ENCODE peak calls at places on chromosomes 12 and 14, in seven cellular contexts. G is stimulated activated CD8-positive, alpha-beta memory T cell treated with anti-CD3 and anti-CD28 coated beads, Interleukin-7, amount 100 ng/mL, for 1 hour; K is NCI-H510A treated with DMSO at 0.1 percent for 48 hours; M is NCI-H345; O is retina; P is ELR; F is progenitor cell of endocrine pancreas. C is an unnamed sample.
A peak's percentile ranks its signal among the peaks of the same experiment; 100 is the strongest.

GRCh38 chr12:124829008-124829707 is 34.5 kb downstream of the SCARB1 start:
- DNase-seq in G (no peak), M (no peak), P (peak; percentile 98), F (no peak), O (no peak), K (no peak), C (no peak)

GRCh38 chr14:61280526-61281185 is 482 bp downstream of the TMEM30B start:
- DNase-seq in F (peak; percentile 57), G (peak; percentile 68), K (peak; percentile 74), M (peak; percentile 71), O (peak; percentile 91), P (no peak), C (peak; percentile 83)

GRCh38 chr12:10065241-10065640 is 33.5 kb downstream of the CLEC1A start:
- DNase-seq in K (no peak), P (no peak), M (no peak), G (no peak), F (no peak), O (no peak), C (no peak)

GRCh38 chr14:34883954-34884353 is 8.8 kb upstream of the BAZ1A start:
- DNase-seq in G (no peak), F (no peak), P (no peak), M (no peak), O (no peak), K (no peak), C (no peak)

GRCh38 chr12:124655317-124656213 is 88.2 kb upstream of the NCOR2 start:
- DNase-seq in M (peak; percentile 63), F (no peak), O (peak; percentile 92), K (peak; percentile 31), G (no peak), P (peak; percentile 60), C (peak; percentile 93)

GRCh38 chr12:13208533-13209278 is 12.2 kb downstream of the EMP1 start:
- DNase-seq in F (no peak), P (peak; percentile 60), O (peak; percentile 42), G (no peak), K (no peak), M (peak; percentile 2), C (peak; percentile 52)

GRCh38 chr12:93451423-93452158 is 9.8 kb upstream of the UBE2N start:
- DNase-seq in G (no peak), F (no peak), M (no peak), O (no peak), P (no peak), K (no peak), C (no peak)

GRCh38 chr14:45664668-45665356 is 411.8 kb upstream of the MIS18BP1 start:
- DNase-seq in F (no peak), P (peak; percentile 22), K (no peak), O (no peak), G (no peak), M (peak; percentile 2), C (no peak)

GRCh38 chr14:50092006-50092555 is 24.3 kb downstream of the VCPKMT start:
- DNase-seq in K (no peak), G (no peak), M (no peak), O (no peak), P (no peak), F (no peak), C (no peak)

GRCh38 chr12:24964342-24964741 is 15.4 kb upstream of the BCAT1 start:
- DNase-seq in G (no peak), M (no peak), O (no peak), F (no peak), P (no peak), K (no peak), C (no peak)

GRCh38 chr14:100879194-100879593 is 24.3 kb downstream of the RTL1 start:
- DNase-seq in O (no peak), K (no peak), P (no peak), M (no peak), F (no peak), G (no peak), C (no peak)

GRCh38 chr14:54622189-54622958 is 55.4 kb downstream of the SAMD4A start:
- DNase-seq in G (no peak), K (no peak), F (no peak), P (no peak), O (no peak), M (no peak), C (no peak)

GRCh38 chr14:68675233-68675577 is 117.7 kb downstream of the ZFP36L1 start:
- DNase-seq in G (no peak), K (no peak), P (peak; percentile 88), F (no peak), O (no peak), M (no peak), C (no peak)

GRCh38 chr12:75478395-75478794 is 2.2 kb upstream of the GLIPR1 start:
- DNase-seq in F (no peak), M (no peak), G (no peak), P (no peak), O (no peak), K (no peak), C (no peak)

GRCh38 chr14:98501836-98502235 is 770.2 kb downstream of the BCL11B start:
- DNase-seq in O (no peak), F (no peak), K (no peak), M (no peak), P (no peak), G (no peak), C (no peak)

GRCh38 chr12:12747281-12747680 is 30.1 kb downstream of the CDKN1B start:
- DNase-seq in P (no peak), K (no peak), O (no peak), M (no peak), G (no peak), F (no peak), C (no peak)

GRCh38 chr14:75989134-75989533 is 3.6 kb downstream of the IFT43 start:
- DNase-seq in P (peak; percentile 25), G (no peak), F (no peak), M (no peak), K (no peak), O (no peak), C (peak; percentile 99)

GRCh38 chr12:29762637-29763300 is 21.0 kb downstream of the TMTC1 start:
- DNase-seq in P (no peak), G (no peak), M (no peak), O (no peak), K (peak; percentile 37), F (no peak), C (no peak)

GRCh38 chr14:74619672-74620131 is 7.7 kb upstream of the LTBP2 start:
- DNase-seq in K (no peak), M (no peak), O (no peak), P (peak; percentile 99), F (no peak), G (no peak), C (peak; percentile 94)

GRCh38 chr14:91246051-91246852 is 1.7 kb upstream of the GPR68 start:
- DNase-seq in P (no peak), O (no peak), G (no peak), F (no peak), K (peak; percentile 67), M (peak; percentile 53), C (no peak)

GRCh38 chr12:15033029-15033428 is 60.2 kb downstream of the PDE6H start:
- DNase-seq in P (no peak), O (no peak), G (no peak), M (no peak), K (no peak), F (no peak), C (no peak)

GRCh38 chr12:6178981-6179761 is 21.0 kb upstream of the CD9 start:
- DNase-seq in O (peak; percentile 51), P (peak; percentile 70), M (no peak), F (no peak), G (no peak), K (no peak), C (peak; percentile 86)

GRCh38 chr12:122166422-122167327 is 7.3 kb downstream of the IL31 start:
- DNase-seq in O (peak; percentile 22), G (no peak), F (no peak), M (no peak), P (no peak), K (no peak), C (no peak)

GRCh38 chr14:77025744-77026165 is 2.8 kb downstream of the IRF2BPL start:
- DNase-seq in F (no peak), M (no peak), O (peak; percentile 65), P (peak; percentile 61), K (no peak), G (no peak), C (peak; percentile 36)

GRCh38 chr12:95955549-95956159 is 12.5 kb downstream of the AMDHD1 start:
- DNase-seq in P (no peak), F (no peak), M (no peak), G (no peak), O (no peak), K (no peak), C (no peak)

GRCh38 chr12:128091931-128092330 is 175.0 kb upstream of the TMEM132C start:
- DNase-seq in F (no peak), O (no peak), K (peak; percentile 13), P (no peak), M (no peak), G (no peak), C (no peak)

GRCh38 chr12:67442347-67442841 is 173.2 kb downstream of the CAND1 start:
- DNase-seq in F (no peak), M (no peak), K (peak; percentile 62), P (no peak), G (no peak), O (peak; percentile 86), C (no peak)

GRCh38 chr14:95480109-95480886 is 36.2 kb downstream of the SYNE3 start:
- DNase-seq in O (no peak), K (no peak), G (no peak), F (no peak), M (no peak), P (peak; percentile 85), C (peak; percentile 61)

GRCh38 chr14:94170151-94170550 is 4.0 kb upstream of the PPP4R4 start:
- DNase-seq in P (no peak), O (no peak), M (no peak), F (no peak), K (no peak), G (no peak), C (no peak)

GRCh38 chr12:108803428-108804105 is 53.8 kb downstream of the SSH1 start:
- DNase-seq in K (peak; percentile 81), P (peak; percentile 94), G (peak; percentile 38), M (peak; percentile 70), O (peak; percentile 87), F (peak; percentile 56), C (peak; percentile 96)

C was measured in lung microvascular endothelial cell.